ENCODE peak calls at places on chromosomes 11 and 22, in six cellular contexts. Q is adrenal gland, S is cardiac muscle cell, I is MCF 10A, G is neural progenitor cell, A is IMR-90. U is an unnamed sample.
A peak's percentile ranks its signal among the peaks of the same experiment; 100 is the strongest.

GRCh38 chr11:14336507-14337503 is 22.2 kb downstream of the RRAS2 start:
- DNase-seq in S (no peak), Q (no peak), I (peak; percentile 97), A (peak; percentile 99), G (no peak), U (no peak)

GRCh38 chr11:111512296-111513239 is at the start of gene BTG4:
- DNase-seq in I (no peak), S (peak; percentile 34), Q (peak; percentile 19), G (peak; percentile 75), A (no peak), U (no peak)

GRCh38 chr22:28958611-28959010 is 75.2 kb downstream of the ZNRF3 start:
- DNase-seq in I (no peak), G (no peak), S (no peak), Q (no peak), A (peak; percentile 52), U (no peak)

GRCh38 chr11:101327908-101328307 is 198.3 kb upstream of the PGR start:
- DNase-seq in G (no peak), Q (no peak), S (no peak), I (peak; percentile 65), A (peak; percentile 8), U (no peak)

GRCh38 chr11:16841481-16841880 is 103.0 kb downstream of the C11orf58 start:
- DNase-seq in A (no peak), S (no peak), I (no peak), Q (no peak), G (no peak), U (no peak)

GRCh38 chr11:48013269-48013901 is 33.0 kb downstream of the PTPRJ start:
- DNase-seq in Q (no peak), G (no peak), S (no peak), A (peak; percentile 65), I (no peak), U (no peak)

GRCh38 chr22:49960967-49961600 is 512 bp downstream of the PIM3 start:
- DNase-seq in G (peak; percentile 56), I (no peak), Q (peak; percentile 61), S (peak; percentile 62), A (no peak), U (no peak)

GRCh38 chr11:645536-645935 is 8.5 kb downstream of the DRD4 start:
- DNase-seq in I (no peak), G (no peak), S (no peak), Q (no peak), A (no peak), U (no peak)

GRCh38 chr11:9138612-9139579 is 47.5 kb upstream of the SCUBE2 start:
- DNase-seq in I (peak; percentile 97), A (peak; percentile 95), G (no peak), Q (peak; percentile 68), S (no peak), U (no peak)

GRCh38 chr11:126186031-126186698 is 25.3 kb downstream of the RPUSD4 start:
- DNase-seq in G (no peak), I (no peak), Q (no peak), S (no peak), A (peak; percentile 9), U (no peak)

GRCh38 chr11:126188332-126189108 is 22.9 kb downstream of the RPUSD4 start:
- DNase-seq in G (no peak), Q (no peak), A (no peak), S (no peak), I (no peak), U (no peak)

GRCh38 chr11:126189109-126189929 is 22.1 kb downstream of the RPUSD4 start:
- DNase-seq in S (no peak), A (no peak), G (no peak), Q (no peak), I (no peak), U (no peak)

GRCh38 chr11:126185200-126186030 is 26.0 kb downstream of the RPUSD4 start:
- DNase-seq in Q (no peak), A (no peak), G (no peak), I (no peak), S (no peak), U (no peak)

GRCh38 chr11:126186708-126187481 is 24.6 kb downstream of the RPUSD4 start:
- DNase-seq in Q (no peak), S (no peak), I (no peak), A (no peak), G (peak; percentile 34), U (no peak)
- TF ChIP-seq CTCF in Q (no peak), S (peak; percentile 29), I (no peak), A (no peak), G (peak; percentile 49), U (peak; percentile 40)

GRCh38 chr11:71370895-71371673 is 77.1 kb downstream of the DHCR7 start:
- DNase-seq in A (no peak), Q (no peak), S (no peak), I (no peak), G (peak; percentile 41), U (no peak)
- TF ChIP-seq CTCF in A (no peak), Q (no peak), S (no peak), I (no peak), G (peak; percentile 53), U (no peak)

GRCh38 chr11:132126973-132127900 is 756.8 kb downstream of the NTM start:
- DNase-seq in A (peak; percentile 94), S (peak; percentile 21), Q (peak; percentile 78), I (peak; percentile 9), G (peak; percentile 66), U (no peak)
- TF ChIP-seq CTCF in A (peak; percentile 93), S (peak; percentile 80), Q (peak; percentile 54), I (no peak), G (peak; percentile 76), U (peak; percentile 92)

GRCh38 chr11:103920449-103920848 is 116.0 kb upstream of the DDI1 start:
- DNase-seq in G (no peak), S (no peak), Q (no peak), I (no peak), A (peak; percentile 73), U (no peak)

GRCh38 chr11:103924166-103925013 is 112.0 kb upstream of the DDI1 start:
- DNase-seq in G (no peak), Q (no peak), A (peak; percentile 27), I (no peak), S (no peak), U (no peak)

GRCh38 chr11:103923473-103923931 is 112.9 kb upstream of the DDI1 start:
- DNase-seq in I (peak; percentile 28), A (no peak), G (no peak), Q (no peak), S (peak; percentile 49), U (no peak)

DNA sequence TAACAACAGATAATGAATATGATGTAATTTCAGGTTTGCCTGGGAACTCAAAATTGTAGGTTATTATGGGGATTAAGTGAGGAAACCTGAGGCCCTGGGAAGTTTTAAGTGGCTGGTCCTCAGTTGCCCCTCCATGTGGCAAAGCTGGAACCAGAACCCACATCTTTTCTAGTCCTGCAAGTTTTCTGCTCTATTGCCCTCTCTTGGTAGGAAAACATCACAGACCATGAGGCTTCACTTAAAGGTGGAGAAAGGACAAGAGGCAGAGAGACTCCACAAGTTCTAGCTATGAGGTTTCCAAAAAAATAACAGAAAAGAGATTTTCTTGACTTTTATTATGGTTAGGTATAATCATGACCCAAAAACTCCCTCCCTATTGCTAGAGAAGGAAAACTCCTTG is 115.5 kb upstream of the DDI1 start:
- DNase-seq in Q (no peak), A (no peak), I (no peak), S (no peak), G (no peak), U (no peak)
- TF ChIP-seq CTCF in Q (no peak), A (no peak), I (no peak), S (no peak), G (peak; percentile 7), U (no peak)

GRCh38 chr11:134581121-134581626 is 169.1 kb upstream of the B3GAT1 start:
- DNase-seq in I (no peak), A (no peak), Q (no peak), S (no peak), G (no peak), U (no peak)

GRCh38 chr11:134577801-134578200 is 165.8 kb upstream of the B3GAT1 start:
- DNase-seq in Q (no peak), G (no peak), I (no peak), A (no peak), S (no peak), U (no peak)

GRCh38 chr11:134579709-134580634 is 167.9 kb upstream of the B3GAT1 start:
- DNase-seq in S (no peak), I (no peak), G (no peak), A (no peak), Q (no peak), U (peak; percentile 54)

GRCh38 chr11:134580635-134581025 is 168.6 kb upstream of the B3GAT1 start:
- DNase-seq in Q (no peak), A (no peak), S (no peak), G (no peak), I (no peak), U (peak; percentile 76)

DNA sequence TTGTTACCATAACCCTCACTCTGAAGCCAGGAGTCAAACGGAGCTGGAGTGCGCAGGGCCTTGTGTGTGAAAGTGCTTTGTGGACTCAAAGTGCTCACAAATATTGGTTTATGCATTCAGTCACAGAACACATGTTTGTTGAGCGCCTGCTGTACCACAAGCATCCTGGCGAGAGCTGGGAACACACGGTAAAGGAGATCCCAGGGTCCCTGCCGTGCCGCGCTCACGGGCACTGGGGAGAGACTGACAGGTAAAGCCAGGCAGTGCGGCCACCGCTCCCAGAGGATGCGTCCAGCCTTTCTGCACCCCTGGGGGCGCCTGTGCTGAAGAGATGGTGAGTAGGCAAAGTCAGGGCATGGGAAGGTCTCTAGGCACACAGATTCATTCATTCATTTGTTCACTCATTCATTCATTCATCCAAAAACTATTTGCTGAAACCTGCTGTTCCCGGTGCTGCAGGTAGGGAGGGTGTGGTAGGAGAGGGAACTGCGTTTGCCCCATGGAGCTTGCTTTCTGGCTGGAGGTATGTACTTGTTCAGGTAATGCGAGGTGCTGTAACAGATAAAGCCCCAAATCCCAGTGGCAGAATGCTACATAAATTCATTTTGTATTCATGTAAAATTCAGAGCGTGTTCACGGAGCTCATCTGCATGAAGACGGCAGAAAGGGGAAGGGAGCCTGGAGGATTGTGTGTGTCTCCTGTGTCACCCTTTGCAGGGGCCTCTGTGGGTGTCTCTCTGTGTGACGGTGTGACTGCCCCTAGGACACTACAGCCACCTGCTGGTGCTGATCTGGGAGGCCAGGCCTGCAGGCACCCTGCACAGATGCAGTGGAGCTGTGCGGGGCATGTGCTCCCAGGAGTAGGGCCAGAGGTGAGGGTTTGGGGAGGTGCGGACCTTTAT is 167.0 kb upstream of the B3GAT1 start:
- DNase-seq in I (no peak), Q (no peak), A (no peak), S (peak; percentile 34), G (no peak), U (peak; percentile 79)
- TF ChIP-seq CTCF in I (no peak), Q (no peak), A (no peak), S (no peak), G (peak; percentile 2), U (no peak)

GRCh38 chr11:118295199-118295598 is 9.3 kb upstream of the CD3E start:
- DNase-seq in I (no peak), A (no peak), S (no peak), G (no peak), Q (no peak), U (no peak)
- TF ChIP-seq CTCF in I (no peak), A (no peak), S (no peak), G (no peak), Q (no peak), U (no peak)

DNA sequence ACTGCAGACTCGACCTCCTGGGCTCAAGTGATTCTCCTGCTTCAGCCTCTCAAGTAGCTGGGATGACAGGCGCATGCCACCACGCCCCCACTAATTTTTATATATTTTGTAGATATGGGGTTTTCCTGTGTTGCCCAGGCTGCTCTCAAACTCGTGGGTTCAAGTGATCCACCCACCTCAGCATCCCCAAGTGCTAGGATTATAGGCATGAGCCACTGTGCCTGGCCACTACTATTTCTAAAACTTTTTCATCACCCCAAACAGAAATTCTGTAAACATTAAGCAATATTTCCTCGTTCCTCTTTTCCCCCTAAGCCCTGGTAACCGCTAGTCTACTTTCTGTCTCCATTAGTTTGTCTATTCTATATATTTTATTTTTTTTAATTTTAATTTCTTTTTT is 9.0 kb upstream of the ATG16L2 start:
- DNase-seq in I (no peak), A (no peak), S (no peak), G (no peak), Q (no peak), U (no peak)
- TF ChIP-seq CTCF in I (no peak), A (no peak), S (no peak), G (no peak), Q (no peak), U (no peak)